ENCODE peak calls at places on chromosomes 6 and 20, in eight cellular contexts. D is A549; W is fibroblast of lung; T is CD8-positive, alpha-beta T cell; E is SJSA1; F is CD4-positive, alpha-beta T cell; U is breast epithelium; V is aorta. I is an unnamed sample.

GRCh38 chr6:98574991-98575390 is 259.4 kb upstream of the POU3F2 start:
- DNase-seq in D (no peak), T (no peak), F (no peak), W (no peak), V (no peak), U (no peak), E (peak), I (peak)

GRCh38 chr6:38450717-38451116 is 189.0 kb downstream of the BTBD9 start:
- DNase-seq in V (no peak), F (no peak), D (no peak), W (no peak), T (no peak), U (no peak), E (no peak), I (no peak)

GRCh38 chr6:55578537-55579363 is at the start of gene HMGCLL1:
- DNase-seq in E (no peak), T (no peak), U (no peak), W (peak), D (peak), F (no peak), V (peak), I (peak)

GRCh38 chr6:35220711-35221110 is 7.0 kb downstream of the SCUBE3 start:
- DNase-seq in V (no peak), D (no peak), T (no peak), U (no peak), E (no peak), F (no peak), W (no peak), I (peak)

GRCh38 chr6:28988536-28989415 is 16.3 kb downstream of the ZNF311 start:
- DNase-seq in F (peak), D (peak), V (peak), E (no peak), U (no peak), T (peak), W (peak), I (peak)

GRCh38 chr20:44601801-44602204 is 19.4 kb downstream of the PKIG start:
- DNase-seq in E (no peak), T (no peak), D (no peak), V (peak), U (no peak), F (no peak), W (peak), I (peak)

GRCh38 chr6:19812512-19813119 is 24.6 kb upstream of the ID4 start:
- DNase-seq in V (no peak), W (peak), D (peak), F (no peak), U (no peak), T (no peak), E (no peak), I (no peak)

GRCh38 chr6:72040106-72040505 is 153.8 kb downstream of the RIMS1 start:
- DNase-seq in U (no peak), D (no peak), W (no peak), F (no peak), T (no peak), V (no peak), E (no peak), I (no peak)

GRCh38 chr6:79630883-79631799 is at the start of gene SH3BGRL2:
- DNase-seq in V (peak), U (peak), E (peak), W (peak), F (peak), D (peak), T (no peak), I (peak)

GRCh38 chr20:34541264-34541901 is 17.1 kb upstream of the MAP1LC3A start:
- DNase-seq in F (no peak), D (no peak), E (no peak), T (no peak), W (no peak), V (peak), U (no peak), I (no peak)

GRCh38 chr20:63848003-63848911 is 13.0 kb upstream of the ABHD16B start:
- DNase-seq in T (no peak), D (no peak), W (no peak), U (no peak), F (no peak), E (no peak), V (no peak), I (no peak)

GRCh38 chr20:49661560-49662329 is 51.9 kb downstream of the B4GALT5 start:
- DNase-seq in D (no peak), W (no peak), E (no peak), U (no peak), T (no peak), F (no peak), V (no peak), I (no peak)

DNA sequence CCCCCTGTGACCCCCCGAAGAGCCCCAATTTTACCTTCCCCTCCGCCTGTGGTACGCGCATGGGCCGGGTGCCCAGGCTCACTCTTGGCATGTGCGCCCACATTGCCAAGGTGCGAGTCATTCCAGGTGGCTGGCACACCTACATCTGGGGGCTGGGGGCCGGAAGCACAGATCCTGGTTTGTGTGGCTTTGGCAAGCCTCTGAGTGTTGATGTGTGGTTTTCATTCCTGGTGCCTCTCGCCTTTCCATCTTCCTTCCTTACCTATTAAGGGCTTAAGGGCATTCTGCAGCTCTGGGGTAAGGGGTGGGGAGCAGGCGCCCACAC is 380 bp upstream of the RNF39 start:
- DNase-seq in T (no peak), D (no peak), E (no peak), U (peak), V (no peak), F (no peak), W (no peak), I (no peak)
- H3K27ac ChIP-seq in T (no peak), D (no peak), E (no peak), U (peak), V (no peak), F (no peak), W (no peak), I (no peak)

GRCh38 chr6:106293113-106293512 is 32.4 kb downstream of the ATG5 start:
- DNase-seq in T (no peak), U (no peak), W (no peak), D (no peak), F (no peak), E (no peak), V (no peak), I (no peak)
- H3K27ac ChIP-seq in T (no peak), U (no peak), W (no peak), D (no peak), F (no peak), E (no peak), V (no peak), I (no peak)

GRCh38 chr6:33747823-33748222 is 1.1 kb upstream of the IP6K3 start:
- DNase-seq in W (no peak), F (no peak), E (no peak), V (no peak), U (no peak), D (no peak), T (no peak), I (no peak)

GRCh38 chr6:33749401-33749800 is 2.7 kb upstream of the IP6K3 start:
- DNase-seq in V (no peak), E (no peak), T (no peak), D (no peak), F (no peak), U (no peak), W (no peak), I (no peak)

GRCh38 chr6:33752139-33753015 is 5.7 kb upstream of the IP6K3 start:
- DNase-seq in F (no peak), D (no peak), V (no peak), U (no peak), T (no peak), E (no peak), W (no peak), I (no peak)

GRCh38 chr6:33748851-33749250 is 2.1 kb upstream of the IP6K3 start:
- DNase-seq in E (no peak), V (no peak), W (no peak), T (no peak), U (no peak), D (no peak), F (no peak), I (no peak)

GRCh38 chr6:33750244-33750991 is 3.7 kb upstream of the IP6K3 start:
- DNase-seq in F (no peak), T (no peak), U (no peak), D (no peak), W (no peak), E (no peak), V (no peak), I (no peak)
- H3K27ac ChIP-seq in F (no peak), T (no peak), U (no peak), D (no peak), W (no peak), E (no peak), V (no peak), I (no peak)

GRCh38 chr20:33443006-33443511 is 504 bp downstream of the SNTA1 start:
- DNase-seq in D (peak), W (no peak), U (no peak), F (peak), V (peak), E (no peak), T (peak), I (peak)

GRCh38 chr20:33442136-33443005 is 1.2 kb downstream of the SNTA1 start:
- DNase-seq in D (no peak), W (no peak), U (no peak), E (no peak), F (no peak), V (no peak), T (no peak), I (no peak)

GRCh38 chr20:33445881-33446615 is 2.5 kb upstream of the SNTA1 start:
- DNase-seq in U (no peak), T (no peak), D (no peak), F (no peak), W (no peak), V (no peak), E (no peak), I (no peak)

GRCh38 chr20:33443512-33444239 is at the start of gene SNTA1:
- DNase-seq in W (peak), V (peak), E (peak), T (peak), D (peak), U (peak), F (peak), I (peak)

DNA sequence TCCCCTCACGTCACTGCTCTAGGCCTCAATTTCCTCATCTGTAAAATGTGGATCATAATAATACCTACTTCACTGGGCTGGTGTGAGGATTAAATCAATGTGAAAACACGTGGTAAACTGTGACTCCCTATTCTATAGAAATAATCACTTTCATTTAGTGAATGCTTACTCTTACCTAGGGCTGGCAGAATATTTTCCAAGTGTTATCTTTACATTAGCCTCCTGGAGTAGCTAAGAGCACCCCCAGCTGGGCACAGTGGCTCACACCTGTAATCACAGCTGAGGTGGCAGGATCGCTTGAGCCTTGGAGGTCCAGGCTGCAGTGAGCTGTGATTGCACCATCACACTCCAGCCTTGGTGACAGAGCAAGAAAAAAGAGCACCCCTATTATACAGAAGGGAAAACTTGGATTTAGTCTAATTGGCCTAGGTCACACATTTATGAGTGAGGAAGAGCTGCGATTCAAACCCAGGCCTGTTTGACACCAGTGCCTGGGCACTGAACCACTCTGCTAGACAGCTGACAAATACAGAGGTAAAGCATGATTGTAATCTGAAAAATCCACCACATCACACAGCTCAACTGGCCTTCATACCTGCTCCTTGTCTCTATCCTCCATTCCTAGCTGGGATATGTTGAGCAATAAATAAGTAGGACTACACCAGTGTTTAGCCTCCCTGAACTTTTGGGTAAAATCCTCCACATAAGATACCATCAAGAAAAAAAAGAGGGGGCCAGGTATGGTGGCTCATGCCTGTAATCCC is 1.4 kb upstream of the SNTA1 start:
- DNase-seq in F (no peak), V (no peak), W (no peak), T (peak), U (no peak), E (no peak), D (no peak), I (no peak)
- H3K27ac ChIP-seq in F (peak), V (no peak), W (no peak), T (peak), U (no peak), E (no peak), D (peak), I (peak)